ENCODE peak calls at places on chromosomes 12 and 14, in ten cellular contexts. B is aorta; V is mesenteric fat pad; H is iris pigment epithelial cell; I is NCI-H2029; C is HuH-7; N is stimulated activated naive CD4-positive, alpha-beta T cell; R is EL; F is activated naive CD8-positive, alpha-beta T cell treated with anti-CD3 and anti-CD28 coated beads for 36 hours; Z is activated naive CD4-positive, alpha-beta T cell treated with anti-CD3 and anti-CD28 coated beads, Interleukin-2, amount 10 ng/mL, durations not matched to agents 7 days and 5 days. K is an unnamed sample.
A peak's percentile ranks its signal among the peaks of the same experiment; 100 is the strongest.

GRCh38 chr12:8031872-8032241 is 659 bp upstream of the FOXJ2 start:
- DNase-seq in I (no peak), Z (no peak), B (no peak), N (no peak), R (no peak), V (no peak), H (no peak), C (no peak), F (no peak), K (no peak)

GRCh38 chr12:52356031-52356761 is 11.1 kb downstream of the KRT85 start:
- DNase-seq in F (no peak), B (peak; percentile 71), R (no peak), V (peak; percentile 84), C (no peak), I (no peak), Z (peak; percentile 9), H (no peak), N (no peak), K (no peak)

GRCh38 chr12:105214141-105214540 is 21.8 kb downstream of the APPL2 start:
- DNase-seq in R (peak; percentile 33), F (no peak), B (no peak), C (no peak), N (no peak), Z (no peak), V (no peak), H (peak; percentile 27), I (no peak), K (peak; percentile 27)

GRCh38 chr14:58848365-58848764 is 210.6 kb downstream of the DACT1 start:
- DNase-seq in F (no peak), C (no peak), B (no peak), Z (no peak), I (no peak), V (no peak), N (no peak), H (no peak), R (no peak), K (no peak)

GRCh38 chr12:95774311-95775045 is 16.1 kb downstream of the NTN4 start:
- DNase-seq in N (no peak), I (no peak), F (no peak), B (no peak), V (no peak), R (peak; percentile 75), C (no peak), H (peak; percentile 53), Z (no peak), K (peak; percentile 69)

GRCh38 chr12:105382771-105383632 is 52.5 kb downstream of the C12orf75 start:
- DNase-seq in C (peak; percentile 57), V (no peak), F (no peak), B (no peak), R (peak; percentile 75), H (peak; percentile 73), N (peak; percentile 69), Z (no peak), I (peak; percentile 27), K (peak; percentile 85)

GRCh38 chr12:125650587-125650986 is 585.4 kb downstream of the AACS start:
- DNase-seq in F (no peak), V (no peak), C (no peak), I (no peak), R (no peak), B (no peak), H (no peak), N (no peak), Z (no peak), K (no peak)

GRCh38 chr12:107778383-107779015 is 4.0 kb downstream of the ASCL4 start:
- DNase-seq in H (no peak), B (no peak), N (no peak), R (no peak), Z (no peak), I (no peak), C (no peak), F (no peak), V (no peak), K (no peak)

GRCh38 chr14:76924363-76925151 is 98.3 kb downstream of the LRRC74A start:
- DNase-seq in Z (peak; percentile 64), H (peak; percentile 50), C (no peak), F (peak; percentile 37), B (no peak), I (peak; percentile 64), V (no peak), R (no peak), N (no peak), K (peak; percentile 56)

GRCh38 chr14:77738559-77739250 is 22.3 kb downstream of the SNW1 start:
- DNase-seq in I (no peak), C (no peak), R (peak; percentile 36), H (peak; percentile 63), Z (no peak), F (no peak), B (no peak), V (no peak), N (no peak), K (peak; percentile 84)

GRCh38 chr14:51733147-51733546 is 81.4 kb downstream of the FRMD6 start:
- DNase-seq in H (no peak), C (no peak), V (no peak), I (no peak), F (no peak), Z (no peak), R (no peak), B (no peak), N (no peak), K (peak; percentile 30)

GRCh38 chr14:87566986-87567385 is 426.0 kb downstream of the GALC start:
- DNase-seq in C (no peak), H (no peak), I (no peak), B (no peak), Z (no peak), N (no peak), F (no peak), R (peak; percentile 42), V (no peak), K (no peak)

GRCh38 chr12:67773896-67774295 is 125.4 kb downstream of the DYRK2 start:
- DNase-seq in I (no peak), N (no peak), Z (no peak), V (no peak), H (peak; percentile 21), R (no peak), C (no peak), B (no peak), F (no peak), K (no peak)

GRCh38 chr12:41589878-41590277 is 401.8 kb downstream of the PDZRN4 start:
- DNase-seq in F (no peak), I (no peak), B (no peak), Z (no peak), R (no peak), V (no peak), H (no peak), N (no peak), C (no peak), K (no peak)

GRCh38 chr12:6145584-6145983 is 21.1 kb upstream of the VWF start:
- DNase-seq in C (no peak), H (no peak), I (no peak), R (no peak), V (no peak), Z (no peak), F (no peak), N (no peak), B (no peak), K (peak; percentile 25)

GRCh38 chr12:31582155-31582554 is 8.8 kb downstream of the DENND5B start:
- DNase-seq in F (no peak), R (peak; percentile 81), H (peak; percentile 85), B (no peak), V (no peak), I (no peak), N (no peak), C (no peak), Z (no peak), K (peak; percentile 76)

GRCh38 chr12:20695232-20695631 is at the start of gene SLCO1C1:
- DNase-seq in B (no peak), C (no peak), N (no peak), Z (no peak), H (no peak), V (no peak), I (no peak), F (no peak), R (no peak), K (no peak)

GRCh38 chr14:88140874-88141273 is 135.9 kb downstream of the GPR65 start:
- DNase-seq in Z (no peak), B (no peak), F (no peak), N (no peak), C (no peak), H (no peak), V (no peak), R (no peak), I (no peak), K (no peak)

GRCh38 chr12:6030081-6030480 is 85.0 kb upstream of the ANO2 start:
- DNase-seq in C (no peak), R (no peak), I (no peak), B (no peak), V (no peak), Z (no peak), H (no peak), F (no peak), N (no peak), K (no peak)

GRCh38 chr12:88994537-88994936 is 357.8 kb downstream of the DUSP6 start:
- DNase-seq in Z (no peak), C (no peak), F (no peak), V (no peak), H (peak; percentile 28), I (no peak), B (no peak), R (peak; percentile 16), N (no peak), K (peak; percentile 13)

GRCh38 chr14:76829650-76830421 is 3.6 kb downstream of the LRRC74A start:
- DNase-seq in H (no peak), B (no peak), Z (no peak), N (no peak), V (no peak), R (no peak), I (peak; percentile 1), C (peak; percentile 70), F (no peak), K (peak; percentile 81)

GRCh38 chr12:25276199-25276937 is 25.6 kb upstream of the KRAS start:
- DNase-seq in B (no peak), F (peak; percentile 68), V (no peak), I (peak; percentile 72), N (no peak), H (peak; percentile 95), Z (no peak), R (peak; percentile 83), C (no peak), K (peak; percentile 77)

GRCh38 chr12:40827923-40828592 is 135.8 kb downstream of the CNTN1 start:
- DNase-seq in B (no peak), Z (no peak), I (no peak), N (no peak), F (no peak), C (no peak), R (no peak), H (no peak), V (no peak), K (no peak)

GRCh38 chr12:110039085-110039807 is 9.1 kb downstream of the C12orf76 start:
- DNase-seq in V (no peak), B (no peak), Z (peak; percentile 60), R (peak; percentile 96), I (peak; percentile 36), C (peak; percentile 65), H (peak; percentile 97), N (peak; percentile 61), F (peak; percentile 12), K (peak; percentile 88)

GRCh38 chr12:82279597-82279996 is 78.6 kb downstream of the CCDC59 start:
- DNase-seq in I (peak; percentile 70), N (no peak), B (no peak), R (no peak), H (no peak), F (no peak), C (no peak), Z (no peak), V (no peak), K (no peak)

GRCh38 chr12:52680363-52680762 is at the start of gene KRT1:
- DNase-seq in B (no peak), I (no peak), F (no peak), C (no peak), Z (no peak), N (no peak), R (no peak), V (no peak), H (no peak), K (no peak)